ENCODE peak calls at places on chromosomes 6 and 20, in six cellular contexts. O, R, A, K, G and H are unnamed samples.

GRCh38 chr6:22570185-22570551 is 802 bp downstream of the HDGFL1 start:
- DNase-seq in O (no peak), R (no peak), A (no peak), K (no peak), G (no peak), H (no peak)

GRCh38 chr20:4682682-4683081 is 39.0 kb upstream of the PRND start:
- DNase-seq in O (no peak), R (no peak), A (no peak), K (no peak), G (no peak), H (no peak)

GRCh38 chr6:8180327-8181161 is 78.2 kb upstream of the EEF1E1 start:
- DNase-seq in O (peak; percentile 84), R (peak; percentile 83), A (no peak), K (no peak), G (no peak), H (no peak)

GRCh38 chr6:131191590-131191989 is 56.3 kb downstream of the AKAP7 start:
- DNase-seq in O (no peak), R (no peak), A (no peak), K (no peak), G (no peak), H (no peak)

GRCh38 chr20:62485062-62485700 is 9.4 kb upstream of the GATA5 start:
- DNase-seq in O (peak; percentile 42), R (peak; percentile 46), A (no peak), K (no peak), G (no peak), H (no peak)

GRCh38 chr20:24965065-24965919 is 16.2 kb downstream of the CST7 start:
- DNase-seq in O (no peak), R (no peak), A (no peak), K (no peak), G (no peak), H (no peak)

GRCh38 chr6:134814076-134814709 is 135.7 kb downstream of the ALDH8A1 start:
- DNase-seq in O (peak; percentile 47), R (no peak), A (no peak), K (no peak), G (no peak), H (no peak)

GRCh38 chr6:8494730-8495129 is 59.4 kb upstream of the SLC35B3 start:
- DNase-seq in O (no peak), R (no peak), A (no peak), K (no peak), G (no peak), H (no peak)

GRCh38 chr6:168703970-168704369 is 263.0 kb downstream of the SMOC2 start:
- DNase-seq in O (peak; percentile 19), R (no peak), A (peak; percentile 4), K (no peak), G (no peak), H (peak; percentile 17)

GRCh38 chr6:8904754-8905153 is 469.4 kb upstream of the SLC35B3 start:
- DNase-seq in O (no peak), R (peak; percentile 18), A (no peak), K (no peak), G (no peak), H (no peak)

GRCh38 chr20:13028673-13029072 is 19.9 kb downstream of the SPTLC3 start:
- DNase-seq in O (peak; percentile 6), R (no peak), A (no peak), K (no peak), G (no peak), H (no peak)

GRCh38 chr6:149445573-149445972 is 39.2 kb downstream of the ZC3H12D start:
- DNase-seq in O (no peak), R (no peak), A (no peak), K (no peak), G (no peak), H (no peak)

GRCh38 chr6:148578837-148579236 is 168.0 kb upstream of the UST start:
- DNase-seq in O (no peak), R (no peak), A (no peak), K (no peak), G (no peak), H (no peak)

GRCh38 chr6:110341671-110342304 is 16.4 kb downstream of the METTL24 start:
- DNase-seq in O (peak; percentile 25), R (peak; percentile 76), A (no peak), K (no peak), G (no peak), H (no peak)